ENCODE peak calls at places on chromosomes 12 and 14, in six cellular contexts. One of them, this sample, is unnamed.
A peak's percentile ranks its signal among the peaks of the same experiment; 100 is the strongest.

GRCh38 chr12:79674629-79675028 is 16.1 kb downstream of the PAWR start:
- DNase-seq in pancreas: no peak
- DNase-seq in A549: no peak
- DNase-seq in type B pancreatic cell: no peak
- DNase-seq in uterus: no peak
- DNase-seq in astrocyte of the spinal cord: peak; percentile 55
- DNase-seq in this sample: no peak

GRCh38 chr14:69004731-69005431 is 25.8 kb upstream of the ACTN1 start:
- DNase-seq in pancreas: no peak
- DNase-seq in A549: no peak
- DNase-seq in type B pancreatic cell: no peak
- DNase-seq in uterus: no peak
- DNase-seq in astrocyte of the spinal cord: peak; percentile 23
- DNase-seq in this sample: no peak

GRCh38 chr12:50637870-50638481 is 125.9 kb upstream of the ATF1 start:
- DNase-seq in pancreas: no peak
- DNase-seq in A549: peak; percentile 35
- DNase-seq in type B pancreatic cell: no peak
- DNase-seq in uterus: no peak
- DNase-seq in astrocyte of the spinal cord: peak; percentile 71
- DNase-seq in this sample: no peak

GRCh38 chr14:28635387-28635786 is 131.2 kb upstream of the FOXG1 start:
- DNase-seq in pancreas: no peak
- DNase-seq in A549: no peak
- DNase-seq in type B pancreatic cell: no peak
- DNase-seq in uterus: no peak
- DNase-seq in astrocyte of the spinal cord: peak; percentile 72
- DNase-seq in this sample: no peak

GRCh38 chr12:24945039-24945438 is 3.9 kb downstream of the BCAT1 start:
- DNase-seq in pancreas: no peak
- DNase-seq in A549: no peak
- DNase-seq in type B pancreatic cell: no peak
- DNase-seq in uterus: no peak
- DNase-seq in astrocyte of the spinal cord: no peak
- DNase-seq in this sample: no peak

GRCh38 chr12:1185460-1186182 is 194.6 kb downstream of the ERC1 start:
- DNase-seq in pancreas: no peak
- DNase-seq in A549: no peak
- DNase-seq in type B pancreatic cell: no peak
- DNase-seq in uterus: no peak
- DNase-seq in astrocyte of the spinal cord: no peak
- DNase-seq in this sample: no peak

GRCh38 chr12:64172143-64172970 is 49.7 kb downstream of the KICS2 start:
- DNase-seq in pancreas: no peak
- DNase-seq in A549: no peak
- DNase-seq in type B pancreatic cell: no peak
- DNase-seq in uterus: no peak
- DNase-seq in astrocyte of the spinal cord: no peak
- DNase-seq in this sample: no peak

GRCh38 chr14:75476274-75476995 is 45.8 kb upstream of the BATF start:
- DNase-seq in pancreas: no peak
- DNase-seq in A549: no peak
- DNase-seq in type B pancreatic cell: no peak
- DNase-seq in uterus: no peak
- DNase-seq in astrocyte of the spinal cord: no peak
- DNase-seq in this sample: no peak

GRCh38 chr12:6824962-6825381 is 3.2 kb upstream of the P3H3 start:
- DNase-seq in pancreas: no peak
- DNase-seq in A549: no peak
- DNase-seq in type B pancreatic cell: no peak
- DNase-seq in uterus: no peak
- DNase-seq in astrocyte of the spinal cord: peak; percentile 42
- DNase-seq in this sample: no peak

GRCh38 chr12:28237423-28237822 is 47.2 kb downstream of the CCDC91 start:
- DNase-seq in pancreas: no peak
- DNase-seq in A549: no peak
- DNase-seq in type B pancreatic cell: no peak
- DNase-seq in uterus: no peak
- DNase-seq in astrocyte of the spinal cord: no peak
- DNase-seq in this sample: no peak

GRCh38 chr14:77559381-77559780 is 57.1 kb downstream of the SPTLC2 start:
- DNase-seq in pancreas: no peak
- DNase-seq in A549: no peak
- DNase-seq in type B pancreatic cell: no peak
- DNase-seq in uterus: no peak
- DNase-seq in astrocyte of the spinal cord: no peak
- DNase-seq in this sample: no peak

GRCh38 chr14:74697543-74697942 is 15.3 kb downstream of the AREL1 start:
- DNase-seq in pancreas: no peak
- DNase-seq in A549: no peak
- DNase-seq in type B pancreatic cell: no peak
- DNase-seq in uterus: no peak
- DNase-seq in astrocyte of the spinal cord: peak; percentile 54
- DNase-seq in this sample: no peak

GRCh38 chr14:64673748-64674147 is 30.5 kb upstream of the PLEKHG3 start:
- DNase-seq in pancreas: no peak
- DNase-seq in A549: no peak
- DNase-seq in type B pancreatic cell: no peak
- DNase-seq in uterus: no peak
- DNase-seq in astrocyte of the spinal cord: no peak
- DNase-seq in this sample: no peak

GRCh38 chr12:115910057-115910456 is 367.4 kb downstream of the MED13L start:
- DNase-seq in pancreas: no peak
- DNase-seq in A549: no peak
- DNase-seq in type B pancreatic cell: no peak
- DNase-seq in uterus: no peak
- DNase-seq in astrocyte of the spinal cord: no peak
- DNase-seq in this sample: no peak

GRCh38 chr14:58133739-58134138 is 18.3 kb downstream of the ARMH4 start:
- DNase-seq in pancreas: no peak
- DNase-seq in A549: no peak
- DNase-seq in type B pancreatic cell: no peak
- DNase-seq in uterus: no peak
- DNase-seq in astrocyte of the spinal cord: peak; percentile 66
- DNase-seq in this sample: no peak

GRCh38 chr12:94171595-94171930 is 23.2 kb downstream of the PLXNC1 start:
- DNase-seq in pancreas: no peak
- DNase-seq in A549: no peak
- DNase-seq in type B pancreatic cell: no peak
- DNase-seq in uterus: no peak
- DNase-seq in astrocyte of the spinal cord: no peak
- DNase-seq in this sample: no peak

GRCh38 chr12:67453181-67453580 is 184.0 kb downstream of the CAND1 start:
- DNase-seq in pancreas: no peak
- DNase-seq in A549: no peak
- DNase-seq in type B pancreatic cell: no peak
- DNase-seq in uterus: no peak
- DNase-seq in astrocyte of the spinal cord: no peak
- DNase-seq in this sample: no peak

GRCh38 chr14:101598571-101599233 is 37.4 kb downstream of the DIO3 start:
- DNase-seq in pancreas: peak; percentile 3
- DNase-seq in A549: no peak
- DNase-seq in type B pancreatic cell: no peak
- DNase-seq in uterus: no peak
- DNase-seq in astrocyte of the spinal cord: no peak
- DNase-seq in this sample: no peak

GRCh38 chr12:47068539-47068938 is 10.9 kb upstream of the PCED1B start:
- DNase-seq in pancreas: no peak
- DNase-seq in A549: no peak
- DNase-seq in type B pancreatic cell: no peak
- DNase-seq in uterus: no peak
- DNase-seq in astrocyte of the spinal cord: peak; percentile 94
- DNase-seq in this sample: no peak

GRCh38 chr12:83389237-83389996 is 702.7 kb downstream of the TMTC2 start:
- DNase-seq in pancreas: peak; percentile 58
- DNase-seq in A549: no peak
- DNase-seq in type B pancreatic cell: no peak
- DNase-seq in uterus: no peak
- DNase-seq in astrocyte of the spinal cord: no peak
- DNase-seq in this sample: no peak

DNA sequence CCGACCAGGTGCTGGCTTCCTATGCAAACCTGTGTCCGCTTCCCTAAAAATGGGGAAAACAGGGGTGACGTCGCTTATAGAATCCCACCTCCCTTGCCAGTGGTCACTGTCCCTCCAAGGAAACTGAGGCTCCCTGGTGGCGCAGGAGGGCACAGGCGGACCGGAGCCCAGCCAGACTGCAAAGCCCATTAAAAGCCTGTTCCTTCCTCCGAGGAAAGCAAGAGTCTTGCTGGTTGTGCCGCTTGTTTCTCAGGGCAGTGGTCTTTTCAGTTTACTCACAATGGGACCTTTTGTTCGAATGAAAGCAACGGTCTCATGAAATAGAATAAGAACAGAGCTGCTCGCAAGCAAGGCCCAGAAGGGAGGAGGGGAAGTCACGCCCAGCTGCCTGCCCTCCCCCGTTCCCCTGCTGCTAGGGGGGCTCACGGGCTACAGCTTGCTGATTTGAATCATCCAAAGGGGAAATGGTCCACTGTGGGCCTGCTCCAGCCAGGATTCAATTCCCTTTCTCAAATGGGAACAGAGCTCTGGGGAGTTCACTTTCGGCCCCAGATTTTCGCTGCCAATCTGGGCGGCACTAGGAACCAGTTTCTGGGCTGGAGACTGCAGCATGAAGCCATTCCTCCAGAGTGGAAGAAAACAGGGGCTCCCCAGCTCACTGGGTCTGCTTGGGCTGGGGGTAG is 4.6 kb upstream of the SELPLG start:
- DNase-seq in pancreas: no peak
- DNase-seq in A549: no peak
- DNase-seq in type B pancreatic cell: peak; percentile 73
- DNase-seq in uterus: peak; percentile 57
- DNase-seq in astrocyte of the spinal cord: no peak
- DNase-seq in this sample: no peak
- TF ChIP-seq CTCF in pancreas: no peak
- TF ChIP-seq CTCF in A549: no peak
- TF ChIP-seq CTCF in type B pancreatic cell: no peak
- TF ChIP-seq CTCF in uterus: no peak
- TF ChIP-seq CTCF in astrocyte of the spinal cord: no peak
- TF ChIP-seq CTCF in this sample: no peak

GRCh38 chr12:120496353-120497340 is 734 bp downstream of the DYNLL1 start:
- DNase-seq in pancreas: peak; percentile 68
- DNase-seq in A549: peak; percentile 44
- DNase-seq in type B pancreatic cell: no peak
- DNase-seq in uterus: peak; percentile 70
- DNase-seq in astrocyte of the spinal cord: peak; percentile 51
- DNase-seq in this sample: peak; percentile 21

GRCh38 chr12:120495189-120495722 is 657 bp upstream of the DYNLL1 start:
- DNase-seq in pancreas: no peak
- DNase-seq in A549: peak; percentile 18
- DNase-seq in type B pancreatic cell: no peak
- DNase-seq in uterus: peak; percentile 20
- DNase-seq in astrocyte of the spinal cord: no peak
- DNase-seq in this sample: no peak

GRCh38 chr12:120497524-120498150 is 1.7 kb downstream of the DYNLL1 start:
- DNase-seq in pancreas: no peak
- DNase-seq in A549: no peak
- DNase-seq in type B pancreatic cell: no peak
- DNase-seq in uterus: no peak
- DNase-seq in astrocyte of the spinal cord: no peak
- DNase-seq in this sample: no peak

GRCh38 chr12:120498870-120499515 is 3.1 kb downstream of the DYNLL1 start:
- DNase-seq in pancreas: no peak
- DNase-seq in A549: no peak
- DNase-seq in type B pancreatic cell: no peak
- DNase-seq in uterus: no peak
- DNase-seq in astrocyte of the spinal cord: no peak
- DNase-seq in this sample: no peak

DNA sequence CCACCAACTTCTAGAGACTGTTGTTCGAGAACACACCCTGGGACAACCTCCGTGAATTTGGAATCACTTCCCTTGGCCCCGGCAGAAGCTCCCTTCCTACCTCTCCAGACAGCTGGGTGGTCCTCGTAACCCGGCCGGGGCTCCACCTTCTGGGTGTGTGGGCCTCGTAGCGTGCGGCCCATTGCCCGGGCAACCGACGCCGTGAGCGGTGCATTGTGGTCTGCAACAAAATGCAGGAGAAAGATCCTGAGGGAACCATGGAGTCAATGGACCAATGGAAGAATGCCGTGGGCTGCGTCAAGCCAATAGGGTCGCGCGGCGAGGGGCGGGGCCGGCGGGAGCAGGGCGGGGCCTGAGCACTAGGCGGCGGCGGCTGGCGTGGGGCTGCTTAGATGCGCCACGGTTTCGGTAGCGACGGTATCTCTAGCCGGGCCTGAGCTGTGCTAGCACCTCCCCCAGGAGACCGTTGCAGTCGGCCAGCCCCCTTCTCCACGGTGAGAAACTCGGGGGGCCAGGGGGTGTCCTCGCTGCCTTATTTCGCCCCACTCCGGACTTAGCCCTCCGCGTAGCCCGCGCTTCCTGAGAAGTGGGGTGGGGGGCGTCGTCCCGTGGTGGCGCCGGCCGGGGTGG is at the start of gene DYNLL1:
- DNase-seq in pancreas: peak; percentile 97
- DNase-seq in A549: peak; percentile 99
- DNase-seq in type B pancreatic cell: peak; percentile 98
- DNase-seq in uterus: peak; percentile 96
- DNase-seq in astrocyte of the spinal cord: peak; percentile 94
- DNase-seq in this sample: peak; percentile 92
- TF ChIP-seq CTCF in pancreas: no peak
- TF ChIP-seq CTCF in A549: no peak
- TF ChIP-seq CTCF in type B pancreatic cell: no peak
- TF ChIP-seq CTCF in uterus: peak; percentile 38
- TF ChIP-seq CTCF in astrocyte of the spinal cord: no peak
- TF ChIP-seq CTCF in this sample: no peak

DNA sequence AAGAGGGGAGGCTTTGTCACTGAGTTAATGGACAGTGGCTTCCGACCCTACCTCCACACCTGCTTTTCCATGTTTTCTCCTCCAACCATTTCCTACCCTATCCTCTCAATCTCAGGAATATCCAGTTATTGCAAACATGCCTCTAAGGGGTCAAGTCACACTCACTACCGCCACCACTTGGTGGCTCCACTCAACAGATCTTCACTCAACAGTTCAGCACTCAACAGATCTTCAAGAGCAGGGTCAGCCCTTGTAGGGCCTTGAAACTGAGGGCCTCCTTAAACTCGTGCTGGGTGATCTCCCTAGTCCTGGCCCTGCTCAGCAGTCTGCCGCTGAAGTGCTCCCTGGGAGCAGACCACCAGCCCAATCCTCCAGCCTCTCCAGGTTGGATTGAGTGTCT is 14.2 kb downstream of the ZNF641 start:
- DNase-seq in pancreas: no peak
- DNase-seq in A549: no peak
- DNase-seq in type B pancreatic cell: no peak
- DNase-seq in uterus: no peak
- DNase-seq in astrocyte of the spinal cord: no peak
- DNase-seq in this sample: no peak
- TF ChIP-seq CTCF in pancreas: no peak
- TF ChIP-seq CTCF in A549: peak; percentile 5
- TF ChIP-seq CTCF in type B pancreatic cell: peak; percentile 16
- TF ChIP-seq CTCF in uterus: no peak
- TF ChIP-seq CTCF in astrocyte of the spinal cord: peak; percentile 15
- TF ChIP-seq CTCF in this sample: no peak

DNA sequence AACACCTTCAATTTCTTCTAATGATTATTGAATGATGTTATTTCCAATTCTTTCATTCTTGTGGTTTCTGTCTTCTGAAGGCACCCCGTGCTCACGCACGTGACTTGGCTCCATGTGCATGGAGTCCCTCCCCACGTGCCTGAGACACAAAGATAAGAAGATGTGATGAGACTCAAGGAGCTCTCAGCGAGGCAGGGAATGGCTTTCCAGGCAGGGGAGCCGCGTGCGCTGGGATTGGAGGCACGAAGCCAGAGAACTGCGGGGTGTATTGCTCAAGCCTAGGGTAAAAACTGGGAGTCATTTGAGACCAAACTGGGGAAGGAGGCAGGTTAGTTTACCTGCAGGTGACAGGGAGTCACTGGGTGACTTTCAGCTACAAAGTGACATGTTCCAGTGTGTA is 311.8 kb upstream of the FKBP4 start:
- DNase-seq in pancreas: no peak
- DNase-seq in A549: no peak
- DNase-seq in type B pancreatic cell: no peak
- DNase-seq in uterus: no peak
- DNase-seq in astrocyte of the spinal cord: no peak
- DNase-seq in this sample: no peak
- TF ChIP-seq CTCF in pancreas: no peak
- TF ChIP-seq CTCF in A549: no peak
- TF ChIP-seq CTCF in type B pancreatic cell: no peak
- TF ChIP-seq CTCF in uterus: no peak
- TF ChIP-seq CTCF in astrocyte of the spinal cord: no peak
- TF ChIP-seq CTCF in this sample: no peak